ENCODE peak calls at places on chromosomes 16 and 17, in eight cellular contexts. One of them, this sample, is unnamed.

GRCh38 chr16:89444151-89444723 is 46.1 kb downstream of the ANKRD11 start:
- DNase-seq in uterus: no peak
- DNase-seq in NCI-H1694: no peak
- DNase-seq in nucleus accumbens: no peak
- DNase-seq in activated naive CD4-positive, alpha-beta T cell treated with anti-CD3 and anti-CD28 coated beads for 36 hours: no peak
- DNase-seq in GM04504: no peak
- DNase-seq in GM13976: no peak
- DNase-seq in effector CD4-positive, alpha-beta T cell: no peak
- DNase-seq in this sample: no peak

GRCh38 chr16:77599793-77600415 is 122.4 kb upstream of the NUDT7 start:
- DNase-seq in nucleus accumbens: no peak
- DNase-seq in NCI-H1694: peak
- DNase-seq in uterus: no peak
- DNase-seq in effector CD4-positive, alpha-beta T cell: no peak
- DNase-seq in GM04504: peak
- DNase-seq in activated naive CD4-positive, alpha-beta T cell treated with anti-CD3 and anti-CD28 coated beads for 36 hours: peak
- DNase-seq in GM13976: peak
- DNase-seq in this sample: no peak

GRCh38 chr17:17568772-17569195 is 22.7 kb downstream of the PEMT start:
- DNase-seq in NCI-H1694: peak
- DNase-seq in nucleus accumbens: peak
- DNase-seq in effector CD4-positive, alpha-beta T cell: peak
- DNase-seq in uterus: no peak
- DNase-seq in activated naive CD4-positive, alpha-beta T cell treated with anti-CD3 and anti-CD28 coated beads for 36 hours: peak
- DNase-seq in GM13976: peak
- DNase-seq in GM04504: no peak
- DNase-seq in this sample: peak

GRCh38 chr17:44759096-44759915 is 518 bp downstream of the ADAM11 start:
- DNase-seq in NCI-H1694: no peak
- DNase-seq in GM13976: no peak
- DNase-seq in uterus: no peak
- DNase-seq in activated naive CD4-positive, alpha-beta T cell treated with anti-CD3 and anti-CD28 coated beads for 36 hours: no peak
- DNase-seq in effector CD4-positive, alpha-beta T cell: no peak
- DNase-seq in GM04504: no peak
- DNase-seq in nucleus accumbens: no peak
- DNase-seq in this sample: no peak

GRCh38 chr16:51500306-51500705 is 349.2 kb upstream of the SALL1 start:
- DNase-seq in nucleus accumbens: no peak
- DNase-seq in GM04504: no peak
- DNase-seq in NCI-H1694: no peak
- DNase-seq in uterus: no peak
- DNase-seq in activated naive CD4-positive, alpha-beta T cell treated with anti-CD3 and anti-CD28 coated beads for 36 hours: no peak
- DNase-seq in GM13976: no peak
- DNase-seq in effector CD4-positive, alpha-beta T cell: no peak
- DNase-seq in this sample: no peak

GRCh38 chr17:27460196-27460725 is 4.0 kb downstream of the KSR1 start:
- DNase-seq in GM13976: no peak
- DNase-seq in GM04504: no peak
- DNase-seq in activated naive CD4-positive, alpha-beta T cell treated with anti-CD3 and anti-CD28 coated beads for 36 hours: no peak
- DNase-seq in nucleus accumbens: no peak
- DNase-seq in uterus: no peak
- DNase-seq in NCI-H1694: no peak
- DNase-seq in effector CD4-positive, alpha-beta T cell: no peak
- DNase-seq in this sample: no peak

GRCh38 chr17:47789611-47790520 is 31.7 kb downstream of the OSBPL7 start:
- DNase-seq in uterus: no peak
- DNase-seq in activated naive CD4-positive, alpha-beta T cell treated with anti-CD3 and anti-CD28 coated beads for 36 hours: peak
- DNase-seq in GM04504: no peak
- DNase-seq in GM13976: peak
- DNase-seq in effector CD4-positive, alpha-beta T cell: no peak
- DNase-seq in nucleus accumbens: peak
- DNase-seq in NCI-H1694: peak
- DNase-seq in this sample: peak

GRCh38 chr17:76147211-76148014 is 6.4 kb upstream of the FOXJ1 start:
- DNase-seq in effector CD4-positive, alpha-beta T cell: no peak
- DNase-seq in activated naive CD4-positive, alpha-beta T cell treated with anti-CD3 and anti-CD28 coated beads for 36 hours: no peak
- DNase-seq in GM04504: no peak
- DNase-seq in GM13976: peak
- DNase-seq in uterus: no peak
- DNase-seq in nucleus accumbens: no peak
- DNase-seq in NCI-H1694: peak
- DNase-seq in this sample: no peak

GRCh38 chr17:19269641-19270040 is 32.5 kb downstream of the EPN2 start:
- DNase-seq in nucleus accumbens: no peak
- DNase-seq in NCI-H1694: no peak
- DNase-seq in GM13976: no peak
- DNase-seq in uterus: no peak
- DNase-seq in GM04504: no peak
- DNase-seq in effector CD4-positive, alpha-beta T cell: no peak
- DNase-seq in activated naive CD4-positive, alpha-beta T cell treated with anti-CD3 and anti-CD28 coated beads for 36 hours: no peak
- DNase-seq in this sample: no peak

GRCh38 chr17:29292071-29292991 is 1.6 kb downstream of the NUFIP2 start:
- DNase-seq in uterus: peak
- DNase-seq in GM04504: no peak
- DNase-seq in effector CD4-positive, alpha-beta T cell: peak
- DNase-seq in NCI-H1694: peak
- DNase-seq in nucleus accumbens: peak
- DNase-seq in GM13976: peak
- DNase-seq in activated naive CD4-positive, alpha-beta T cell treated with anti-CD3 and anti-CD28 coated beads for 36 hours: peak
- DNase-seq in this sample: peak

GRCh38 chr16:86772231-86772510 is 193.8 kb downstream of the FOXL1 start:
- DNase-seq in activated naive CD4-positive, alpha-beta T cell treated with anti-CD3 and anti-CD28 coated beads for 36 hours: no peak
- DNase-seq in GM04504: no peak
- DNase-seq in nucleus accumbens: no peak
- DNase-seq in effector CD4-positive, alpha-beta T cell: no peak
- DNase-seq in NCI-H1694: no peak
- DNase-seq in GM13976: no peak
- DNase-seq in uterus: no peak
- DNase-seq in this sample: no peak

GRCh38 chr17:9805769-9806168 is 14.4 kb upstream of the DHRS7C start:
- DNase-seq in uterus: no peak
- DNase-seq in GM13976: no peak
- DNase-seq in activated naive CD4-positive, alpha-beta T cell treated with anti-CD3 and anti-CD28 coated beads for 36 hours: no peak
- DNase-seq in NCI-H1694: no peak
- DNase-seq in nucleus accumbens: no peak
- DNase-seq in effector CD4-positive, alpha-beta T cell: no peak
- DNase-seq in GM04504: no peak
- DNase-seq in this sample: no peak

GRCh38 chr16:81470796-81471636 is 26.4 kb downstream of the CMIP start:
- DNase-seq in GM04504: no peak
- DNase-seq in GM13976: no peak
- DNase-seq in activated naive CD4-positive, alpha-beta T cell treated with anti-CD3 and anti-CD28 coated beads for 36 hours: no peak
- DNase-seq in effector CD4-positive, alpha-beta T cell: no peak
- DNase-seq in uterus: no peak
- DNase-seq in NCI-H1694: no peak
- DNase-seq in nucleus accumbens: no peak
- DNase-seq in this sample: no peak

GRCh38 chr16:15775209-15775608 is 81.6 kb downstream of the MYH11 start:
- DNase-seq in uterus: no peak
- DNase-seq in GM04504: no peak
- DNase-seq in GM13976: no peak
- DNase-seq in nucleus accumbens: no peak
- DNase-seq in activated naive CD4-positive, alpha-beta T cell treated with anti-CD3 and anti-CD28 coated beads for 36 hours: no peak
- DNase-seq in effector CD4-positive, alpha-beta T cell: no peak
- DNase-seq in NCI-H1694: no peak
- DNase-seq in this sample: no peak

This sample was measured in CD8-positive, alpha-beta memory T cell.